ENCODE peak calls at places on chromosome 5, in ten cellular contexts. P is A549; S is CD4-positive, CD25-positive, alpha-beta regulatory T cell; G is left ventricle myocardium superior; J is posterior cingulate gyrus; O is bronchial epithelial cell; T is T-helper 9 cell; E is NCI-H2029 treated with DMSO at 0.1 percent for 48 hours; D is MM.1S; M is SW480. F is an unnamed sample.

GRCh38 chr5:124773291-124774001 is 27.0 kb upstream of the ZNF608 start:
- DNase-seq in S (no peak), E (no peak), D (no peak), T (no peak), P (no peak), O (no peak), J (no peak), M (no peak), G (no peak), F (no peak)

GRCh38 chr5:5374034-5374715 is 48.3 kb upstream of the ICE1 start:
- DNase-seq in E (no peak), T (no peak), M (no peak), P (no peak), D (no peak), G (no peak), S (no peak), J (no peak), O (no peak), F (no peak)

GRCh38 chr5:133079048-133079447 is 27.2 kb downstream of the HSPA4 start:
- DNase-seq in J (no peak), G (no peak), T (no peak), O (no peak), M (no peak), E (no peak), S (no peak), D (no peak), P (no peak), F (no peak)

GRCh38 chr5:55220433-55221185 is 6.5 kb downstream of the MCIDAS start:
- DNase-seq in S (no peak), E (no peak), J (no peak), O (no peak), T (no peak), M (no peak), P (no peak), D (no peak), G (no peak), F (no peak)

GRCh38 chr5:50886657-50887056 is 220.2 kb downstream of the PARP8 start:
- DNase-seq in D (no peak), T (no peak), G (no peak), E (no peak), P (no peak), S (no peak), O (no peak), J (no peak), M (no peak), F (no peak)

GRCh38 chr5:97547999-97548797 is 365.2 kb upstream of the RIOK2 start:
- DNase-seq in T (no peak), O (peak), M (no peak), J (no peak), S (no peak), G (no peak), D (peak), P (no peak), E (no peak), F (no peak)

GRCh38 chr5:173618927-173619519 is 2.6 kb upstream of the BOD1 start:
- DNase-seq in T (peak), O (peak), P (peak), D (peak), G (no peak), E (peak), M (peak), S (peak), J (no peak), F (peak)

GRCh38 chr5:1130218-1130946 is 18.5 kb upstream of the SLC12A7 start:
- DNase-seq in O (no peak), P (no peak), J (no peak), D (peak), G (no peak), S (no peak), E (peak), T (no peak), M (peak), F (no peak)

GRCh38 chr5:158380661-158381060 is 521.7 kb upstream of the CLINT1 start:
- DNase-seq in S (no peak), G (no peak), M (no peak), P (no peak), O (peak), J (no peak), T (no peak), E (no peak), D (no peak), F (no peak)

GRCh38 chr5:11062379-11062778 is 301.3 kb upstream of the DAP start:
- DNase-seq in E (no peak), P (no peak), D (no peak), T (no peak), G (no peak), M (no peak), O (no peak), J (no peak), S (no peak), F (no peak)

GRCh38 chr5:75839547-75839946 is 122.3 kb upstream of the POC5 start:
- DNase-seq in O (no peak), D (peak), P (no peak), M (no peak), G (no peak), S (no peak), J (no peak), E (no peak), T (no peak), F (no peak)

GRCh38 chr5:174744896-174745295 is 20.5 kb downstream of the MSX2 start:
- DNase-seq in E (no peak), M (no peak), J (no peak), G (no peak), T (no peak), O (no peak), D (no peak), S (no peak), P (no peak), F (no peak)

GRCh38 chr5:80408475-80408875 is 611 bp downstream of the ZFYVE16 start:
- DNase-seq in G (peak), P (peak), D (peak), O (peak), J (peak), M (peak), S (peak), T (peak), E (peak), F (no peak)

GRCh38 chr5:55037046-55037771 is 13.2 kb downstream of the GZMK start:
- DNase-seq in S (peak), D (no peak), P (peak), O (no peak), M (no peak), J (no peak), G (no peak), T (no peak), E (no peak), F (peak)

GRCh38 chr5:142569905-142570304 is 116.0 kb downstream of the FGF1 start:
- DNase-seq in E (no peak), T (no peak), S (no peak), G (no peak), J (no peak), M (no peak), P (no peak), O (no peak), D (no peak), F (no peak)

GRCh38 chr5:140219068-140219971 is 44.3 kb downstream of the CYSTM1 start:
- DNase-seq in P (no peak), D (no peak), G (no peak), E (no peak), M (no peak), J (no peak), T (no peak), O (no peak), S (no peak), F (no peak)

GRCh38 chr5:77990020-77990419 is 213.9 kb upstream of the TBCA start:
- DNase-seq in D (no peak), T (no peak), G (no peak), E (no peak), P (no peak), O (no peak), S (no peak), M (no peak), J (no peak), F (no peak)

F was measured in CD8-positive, alpha-beta memory T cell.